ENCODE peak calls at places on chromosomes 3 and 15, in five cellular contexts. O is mesenchymal stem cell; G is CD4-positive, CD25-positive, alpha-beta regulatory T cell; A is activated CD4-positive, CD25-positive, alpha-beta regulatory T cell treated with anti-CD3 and anti-CD28 coated beads, Interleukin-2, amount 50 U/mL, for 16 hours; R is tibial artery. D is an unnamed sample.

GRCh38 chr3:143443851-143444331 is 324.3 kb downstream of the CHST2 start:
- DNase-seq in A (no peak), G (peak), R (peak), O (peak), D (peak)

GRCh38 chr15:75449585-75450306 is 1.7 kb downstream of the SIN3A start:
- DNase-seq in A (no peak), O (no peak), G (no peak), R (peak), D (no peak)

GRCh38 chr3:192408007-192408655 is 319.2 kb downstream of the FGF12 start:
- DNase-seq in G (no peak), A (no peak), O (peak), R (no peak), D (peak)

GRCh38 chr15:90230071-90230494 is 3.7 kb downstream of the CIB1 start:
- DNase-seq in R (no peak), A (no peak), G (no peak), O (no peak), D (no peak)

GRCh38 chr3:61903931-61904657 is 342.7 kb downstream of the PTPRG start:
- DNase-seq in G (no peak), O (peak), R (peak), A (no peak), D (peak)

GRCh38 chr3:150871192-150871591 is 34.0 kb downstream of the MINDY4B start:
- DNase-seq in G (no peak), R (no peak), A (no peak), O (peak), D (no peak)

GRCh38 chr15:85563328-85563727 is 182.9 kb downstream of the AKAP13 start:
- DNase-seq in A (no peak), O (peak), G (no peak), R (no peak), D (no peak)

GRCh38 chr3:55723653-55724406 is 236.7 kb upstream of the WNT5A start:
- DNase-seq in O (no peak), G (no peak), A (no peak), R (no peak), D (no peak)

D was measured in endothelial cell of umbilical vein.